ENCODE peak calls at places on chromosomes 12 and 14, in eight cellular contexts. R is cardiac muscle cell; J is LHCN-M2; Z is effector CD8-positive, alpha-beta T cell; M is iPS DF 19.7; U is M059J; O is fibroblast of lung; L is RWPE1. F is an unnamed sample.

GRCh38 chr12:26126340-26127284 is 1.8 kb upstream of the BHLHE41 start:
- DNase-seq in R (peak; percentile 90), J (peak; percentile 75), Z (no peak), M (no peak), U (peak; percentile 87), O (peak; percentile 88), L (peak; percentile 74), F (peak; percentile 87)

GRCh38 chr12:15074351-15074750 is 101.5 kb downstream of the PDE6H start:
- DNase-seq in R (no peak), J (no peak), Z (no peak), M (no peak), U (no peak), O (no peak), L (no peak), F (no peak)

GRCh38 chr14:99189201-99189801 is 82.7 kb downstream of the BCL11B start:
- DNase-seq in R (no peak), J (no peak), Z (no peak), M (no peak), U (no peak), O (no peak), L (no peak), F (no peak)

GRCh38 chr14:53411110-53411509 is 258.0 kb upstream of the DDHD1 start:
- DNase-seq in R (peak; percentile 28), J (peak; percentile 92), Z (no peak), M (no peak), U (peak; percentile 48), O (peak; percentile 94), L (no peak), F (no peak)

GRCh38 chr12:90682398-90682797 is 272.6 kb downstream of the CCER1 start:
- DNase-seq in R (peak; percentile 15), J (peak; percentile 67), Z (no peak), M (no peak), U (peak; percentile 53), O (peak; percentile 92), L (no peak), F (no peak)

GRCh38 chr12:117563706-117564105 is 202.3 kb upstream of the NOS1 start:
- DNase-seq in R (no peak), J (no peak), Z (no peak), M (no peak), U (no peak), O (no peak), L (no peak), F (no peak)

GRCh38 chr12:50188875-50189575 is 21.9 kb upstream of the CERS5 start:
- DNase-seq in R (no peak), J (no peak), Z (no peak), M (no peak), U (no peak), O (no peak), L (no peak), F (no peak)

GRCh38 chr12:101819467-101819866 is 11.3 kb downstream of the GNPTAB start:
- DNase-seq in R (no peak), J (peak; percentile 19), Z (no peak), M (no peak), U (no peak), O (no peak), L (no peak), F (no peak)

GRCh38 chr12:104573-105081 is 38.1 kb downstream of the IQSEC3 start:
- DNase-seq in R (peak; percentile 21), J (no peak), Z (no peak), M (no peak), U (no peak), O (no peak), L (no peak), F (no peak)

GRCh38 chr14:41606249-41607118 is at the start of gene LRFN5:
- DNase-seq in R (peak; percentile 65), J (no peak), Z (no peak), M (no peak), U (no peak), O (peak; percentile 53), L (no peak), F (peak; percentile 52)